ENCODE peak calls at places on chromosome 9, in five cellular contexts. X is NCI-H460; F is NCI-H524; A is T1000; M is stimulated activated CD4-positive, alpha-beta T cell treated with anti-CD3 and anti-CD28 coated beads, Interleukin-4, amount 100 ng/mL, for 48 hours. V is an unnamed sample.

GRCh38 chr9:101027246-101027645 is 1.3 kb upstream of the PLPPR1 start:
- DNase-seq in F (peak; percentile 89), A (no peak), M (no peak), X (no peak), V (no peak)

GRCh38 chr9:115808108-115808507 is 345.5 kb upstream of the PAPPA start:
- DNase-seq in F (no peak), A (no peak), X (no peak), M (no peak), V (no peak)

GRCh38 chr9:136484153-136485048 is 1.6 kb upstream of the SEC16A start:
- DNase-seq in A (no peak), M (no peak), F (peak; percentile 46), X (peak; percentile 23), V (no peak)

GRCh38 chr9:125409217-125409636 is 147.6 kb downstream of the GAPVD1 start:
- DNase-seq in M (no peak), A (peak; percentile 21), F (peak; percentile 28), X (peak; percentile 17), V (no peak)

GRCh38 chr9:37035472-37036236 is 1.6 kb upstream of the PAX5 start:
- DNase-seq in M (no peak), X (no peak), F (no peak), A (no peak), V (peak; percentile 33)

GRCh38 chr9:114007991-114008666 is 70.0 kb downstream of the AMBP start:
- DNase-seq in M (no peak), A (no peak), F (no peak), X (no peak), V (no peak)

GRCh38 chr9:111484564-111484878 is 338 bp upstream of the ECPAS start:
- DNase-seq in A (no peak), X (no peak), M (no peak), F (no peak), V (no peak)

GRCh38 chr9:27654629-27655285 is 81.5 kb upstream of the C9orf72 start:
- DNase-seq in X (no peak), F (no peak), M (no peak), A (no peak), V (no peak)

GRCh38 chr9:107881625-107882300 is 392.2 kb upstream of the KLF4 start:
- DNase-seq in F (no peak), A (no peak), M (no peak), X (no peak), V (no peak)

GRCh38 chr9:136852664-136853595 is 784 bp downstream of the MAMDC4 start:
- DNase-seq in X (no peak), M (no peak), A (no peak), F (no peak), V (no peak)

GRCh38 chr9:83327750-83328622 is 210.2 kb downstream of the FRMD3 start:
- DNase-seq in M (no peak), X (no peak), A (no peak), F (peak; percentile 3), V (no peak)

GRCh38 chr9:94920439-94920951 is 194.0 kb downstream of the AOPEP start:
- DNase-seq in M (no peak), A (no peak), X (no peak), F (no peak), V (no peak)

GRCh38 chr9:126327750-126328120 is 1.1 kb downstream of the MVB12B start:
- DNase-seq in M (no peak), F (peak; percentile 90), A (no peak), X (no peak), V (no peak)

GRCh38 chr9:73223594-73223993 is 71.9 kb downstream of the ANXA1 start:
- DNase-seq in F (no peak), M (no peak), A (no peak), X (no peak), V (no peak)

GRCh38 chr9:12923472-12924009 is 148.7 kb downstream of the LURAP1L start:
- DNase-seq in M (no peak), F (no peak), A (no peak), X (no peak), V (no peak)

GRCh38 chr9:34457266-34458012 is 931 bp downstream of the FAM219A start:
- DNase-seq in F (peak; percentile 31), M (no peak), A (peak; percentile 4), X (peak; percentile 38), V (peak; percentile 9)

GRCh38 chr9:87322840-87323635 is 174.6 kb upstream of the DAPK1 start:
- DNase-seq in A (no peak), F (no peak), X (no peak), M (no peak), V (no peak)

GRCh38 chr9:136593581-136593980 is 47.7 kb upstream of the NOTCH1 start:
- DNase-seq in A (no peak), F (no peak), M (no peak), X (no peak), V (no peak)

GRCh38 chr9:133683494-133684460 is 47.6 kb downstream of the DBH start:
- DNase-seq in X (no peak), A (no peak), M (peak; percentile 28), F (peak; percentile 27), V (no peak)

GRCh38 chr9:137879566-137880150 is 2.1 kb downstream of the CACNA1B start:
- DNase-seq in M (no peak), X (no peak), A (no peak), F (no peak), V (no peak)

GRCh38 chr9:106859957-106860715 is 2.8 kb upstream of the ZNF462 start:
- DNase-seq in A (no peak), M (no peak), F (peak; percentile 65), X (no peak), V (no peak)

GRCh38 chr9:74570879-74571512 is 73.9 kb downstream of the RORB start:
- DNase-seq in A (no peak), M (peak; percentile 3), X (peak; percentile 35), F (peak; percentile 9), V (no peak)

GRCh38 chr9:75588808-75589207 is 301.7 kb upstream of the PCSK5 start:
- DNase-seq in F (no peak), A (no peak), M (no peak), X (no peak), V (no peak)

GRCh38 chr9:137670391-137671195 is 51.8 kb downstream of the EHMT1 start:
- DNase-seq in X (no peak), A (no peak), M (no peak), F (no peak), V (no peak)

GRCh38 chr9:128101690-128102089 is 25.8 kb downstream of the PTGES2 start:
- DNase-seq in X (no peak), M (no peak), F (no peak), A (no peak), V (no peak)

GRCh38 chr9:128372188-128372641 is 1.0 kb downstream of the URM1 start:
- DNase-seq in F (no peak), M (no peak), A (no peak), X (no peak), V (no peak)

GRCh38 chr9:30630459-30630858 is 1754.0 kb upstream of the ACO1 start:
- DNase-seq in A (no peak), X (no peak), F (no peak), M (no peak), V (no peak)

GRCh38 chr9:75111019-75111622 is 22.8 kb downstream of the OSTF1 start:
- DNase-seq in F (no peak), X (no peak), A (no peak), M (no peak), V (no peak)

GRCh38 chr9:92723299-92723625 is 41.4 kb downstream of the BICD2 start:
- DNase-seq in A (no peak), M (no peak), X (no peak), F (no peak), V (no peak)

GRCh38 chr9:75582870-75583269 is 307.6 kb upstream of the PCSK5 start:
- DNase-seq in A (no peak), F (no peak), X (no peak), M (no peak), V (no peak)